ENCODE peak calls at places on chromosome 5, in five cellular contexts. N is IMR-90, Q is A549, V is HepG2, Z is K562. S is an unnamed sample.

GRCh38 chr5:178477224-178478201 is 112.7 kb downstream of the COL23A1 start:
- DNase-seq in N (no peak), Q (no peak), Z (no peak), V (no peak), S (no peak)

GRCh38 chr5:71454913-71455312 is 538 bp upstream of the BDP1 start:
- DNase-seq in Z (peak), N (no peak), Q (no peak), V (no peak), S (no peak)

GRCh38 chr5:141919218-141920129 is 4.2 kb upstream of the DELE1 start:
- DNase-seq in V (no peak), N (no peak), Z (peak), Q (no peak), S (no peak)

GRCh38 chr5:71588533-71588885 is 1.4 kb downstream of the MCCC2 start:
- DNase-seq in Q (no peak), V (no peak), Z (no peak), N (no peak), S (no peak)

GRCh38 chr5:5141625-5142527 is 1.7 kb downstream of the ADAMTS16 start:
- DNase-seq in V (peak), Q (no peak), N (peak), Z (peak), S (no peak)

GRCh38 chr5:123721721-123722276 is 209.8 kb downstream of the CSNK1G3 start:
- DNase-seq in Q (no peak), Z (no peak), V (no peak), N (no peak), S (no peak)

GRCh38 chr5:176714067-176714466 is 66.8 kb downstream of the TSPAN17 start:
- DNase-seq in Z (no peak), Q (no peak), N (no peak), V (no peak), S (no peak)

GRCh38 chr5:153490124-153491085 is at the start of gene GRIA1:
- DNase-seq in N (peak), Z (no peak), V (no peak), Q (no peak), S (peak)

GRCh38 chr5:115366223-115366622 is 69.8 kb upstream of the CCDC112 start:
- DNase-seq in V (no peak), Z (peak), N (peak), Q (peak), S (no peak)

GRCh38 chr5:109739741-109740140 is 50.0 kb downstream of the MAN2A1 start:
- DNase-seq in Z (no peak), N (peak), Q (no peak), V (no peak), S (no peak)

GRCh38 chr5:76358-77169 is 15.4 kb upstream of the PLEKHG4B start:
- DNase-seq in V (no peak), Q (no peak), N (no peak), Z (no peak), S (no peak)

GRCh38 chr5:74549351-74549750 is 91.2 kb downstream of the ENC1 start:
- DNase-seq in Z (no peak), V (no peak), N (no peak), Q (no peak), S (no peak)

GRCh38 chr5:7638456-7638855 is 212.5 kb downstream of the CFAP90 start:
- DNase-seq in V (no peak), Q (no peak), N (no peak), Z (no peak), S (no peak)

GRCh38 chr5:89377752-89378455 is 494.9 kb upstream of the MEF2C start:
- DNase-seq in V (no peak), Z (peak), N (no peak), Q (no peak), S (no peak)

GRCh38 chr5:10594591-10595210 is 30.8 kb downstream of the ANKRD33B start:
- DNase-seq in Z (peak), N (peak), V (no peak), Q (no peak), S (no peak)

GRCh38 chr5:135433626-135434426 is 13.3 kb downstream of the DCANP1 start:
- DNase-seq in V (peak), N (peak), Z (peak), Q (no peak), S (no peak)

GRCh38 chr5:38598994-38599611 is 42.7 kb upstream of the LIFR start:
- DNase-seq in Q (peak), V (peak), Z (no peak), N (peak), S (no peak)

GRCh38 chr5:148739524-148739923 is 85.2 kb upstream of the HTR4 start:
- DNase-seq in Q (no peak), N (peak), Z (no peak), V (peak), S (no peak)

GRCh38 chr5:75473463-75473862 is 38.0 kb downstream of the CERT1 start:
- DNase-seq in N (no peak), Z (no peak), Q (no peak), V (no peak), S (no peak)

GRCh38 chr5:38601843-38602424 is 45.5 kb upstream of the LIFR start:
- DNase-seq in N (peak), Z (no peak), V (no peak), Q (no peak), S (no peak)

GRCh38 chr5:56974241-56974640 is 22.3 kb upstream of the MIER3 start:
- DNase-seq in V (no peak), Q (no peak), Z (no peak), N (no peak), S (no peak)

GRCh38 chr5:160064979-160065619 is 54.2 kb downstream of the PWWP2A start:
- DNase-seq in V (no peak), Q (no peak), Z (no peak), N (no peak), S (no peak)

DNA sequence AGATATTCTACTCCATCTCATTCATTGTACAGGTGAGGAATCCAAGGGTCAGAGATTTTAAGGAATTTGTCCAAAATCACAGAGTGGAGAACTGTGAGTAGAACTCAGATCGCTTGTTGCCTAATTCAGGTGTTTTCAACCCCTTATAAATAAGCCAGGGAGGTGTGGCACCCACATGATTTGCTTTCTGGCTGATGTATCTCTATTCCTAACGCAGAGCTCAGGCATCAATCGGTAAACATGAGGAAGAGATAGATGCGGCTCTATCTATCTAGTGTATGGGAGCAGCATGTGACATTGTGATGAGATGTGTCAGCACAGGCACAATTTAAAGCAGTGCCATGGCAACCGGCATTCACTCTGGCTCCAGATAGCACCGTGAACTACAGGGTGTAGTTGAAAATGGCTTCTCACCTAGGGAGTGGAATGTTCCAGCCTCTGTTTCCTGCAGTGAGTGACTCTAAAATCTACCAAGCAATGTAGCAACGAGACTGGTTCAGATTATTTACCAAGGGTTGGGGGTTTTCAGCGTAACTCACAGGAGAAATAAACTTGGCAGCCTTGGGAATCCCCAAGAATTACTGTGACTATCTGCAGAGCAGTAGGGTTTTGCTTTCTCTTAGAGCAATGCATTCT is 53.4 kb upstream of the SUB1 start:
- DNase-seq in N (peak), Z (no peak), V (peak), Q (peak), S (peak)
- TF ChIP-seq MAFK in N (no peak), Z (no peak), V (no peak), Q (no peak), S (no peak)

DNA sequence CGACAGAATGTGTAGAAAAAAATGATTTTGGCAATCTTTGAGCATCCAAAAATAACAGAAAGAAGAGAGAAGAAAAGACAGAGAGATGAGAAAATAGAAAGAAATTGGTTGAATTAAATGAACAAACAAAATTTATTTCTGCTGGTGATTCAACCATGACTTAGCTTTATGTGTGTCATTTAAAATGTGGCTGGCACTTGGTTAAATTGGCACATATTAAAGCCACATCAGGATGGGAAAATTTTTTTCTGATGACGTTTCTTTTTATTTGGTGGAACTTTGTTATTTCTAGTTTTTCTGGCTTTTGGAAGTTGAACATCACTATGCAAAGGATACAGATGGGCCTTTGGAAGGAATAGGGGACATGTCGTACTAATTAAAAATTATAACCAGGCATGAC is 35.7 kb upstream of the NREP start:
- DNase-seq in Z (no peak), V (no peak), Q (no peak), N (peak), S (no peak)
- TF ChIP-seq MAFK in Z (no peak), V (peak), Q (no peak), N (peak), S (no peak)

GRCh38 chr5:133051547-133052316 is at the start of gene HSPA4:
- DNase-seq in Z (peak), Q (peak), N (peak), V (peak), S (peak)
- TF ChIP-seq MAFK in Z (no peak), Q (no peak), N (no peak), V (no peak), S (no peak)

GRCh38 chr5:35815089-35815936 is 41.4 kb upstream of the IL7R start:
- DNase-seq in Q (no peak), N (no peak), V (peak), Z (peak), S (no peak)
- TF ChIP-seq MAFK in Q (no peak), N (no peak), V (no peak), Z (no peak), S (no peak)

GRCh38 chr5:151036556-151036955 is 16.2 kb downstream of the GPX3 start:
- DNase-seq in V (no peak), Z (no peak), Q (no peak), N (no peak), S (no peak)

GRCh38 chr5:151038801-151039238 is 18.4 kb downstream of the GPX3 start:
- DNase-seq in Q (no peak), Z (no peak), V (no peak), N (peak), S (no peak)

GRCh38 chr5:151038292-151038745 is 17.9 kb downstream of the GPX3 start:
- DNase-seq in V (no peak), Q (no peak), Z (no peak), N (no peak), S (no peak)

GRCh38 chr5:151039665-151040064 is 19.3 kb downstream of the GPX3 start:
- DNase-seq in Z (no peak), V (no peak), Q (no peak), N (no peak), S (no peak)

GRCh38 chr5:151037561-151038291 is 17.3 kb downstream of the GPX3 start:
- DNase-seq in N (peak), V (peak), Z (no peak), Q (no peak), S (no peak)
- TF ChIP-seq MAFK in N (no peak), V (no peak), Z (no peak), Q (no peak), S (no peak)

DNA sequence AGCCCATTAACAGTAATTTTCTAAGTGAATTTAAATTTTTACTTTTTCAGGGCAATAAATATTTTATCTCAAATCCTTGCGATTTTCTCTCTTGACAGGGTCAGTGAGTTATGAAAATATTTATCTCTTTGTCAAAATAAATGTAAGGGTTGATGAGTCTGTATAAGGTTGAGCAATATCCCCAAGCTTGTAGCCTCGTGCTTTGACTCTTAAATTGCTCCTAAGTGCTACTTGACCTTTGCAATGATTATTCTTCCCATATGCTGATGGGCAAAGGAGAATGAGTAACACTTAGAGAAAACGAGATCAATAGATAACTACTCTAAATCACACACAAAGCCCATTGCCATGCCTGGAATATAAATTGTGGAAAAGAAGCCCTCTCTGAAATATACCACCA is 82.2 kb upstream of the MOCS2 start:
- DNase-seq in N (peak), Z (no peak), V (no peak), Q (no peak), S (no peak)
- TF ChIP-seq MAFK in N (no peak), Z (no peak), V (no peak), Q (no peak), S (no peak)

GRCh38 chr5:54013556-54014157 is 296.7 kb downstream of the ARL15 start:
- DNase-seq in Q (no peak), Z (peak), N (peak), V (no peak), S (no peak)
- TF ChIP-seq MAFK in Q (peak), Z (peak), N (peak), V (no peak), S (peak)

S was measured in H1.